ENCODE peak calls at places on chromosomes 16 and 17, in six cellular contexts. H is HFFc6, N is astrocyte of the spinal cord, V is OCI-LY7, W is tibial nerve, I is AG09309. R is an unnamed sample.

GRCh38 chr16:22353188-22353919 is 21.1 kb downstream of the CDR2 start:
- DNase-seq in W (no peak), I (peak), V (no peak), N (peak), H (peak), R (no peak)

GRCh38 chr16:78993342-78993741 is 607.2 kb downstream of the MAF start:
- DNase-seq in N (no peak), I (no peak), W (no peak), H (no peak), V (no peak), R (no peak)

GRCh38 chr17:27236710-27237315 is 57.1 kb upstream of the WSB1 start:
- DNase-seq in H (peak), I (no peak), N (peak), W (peak), V (peak), R (peak)

GRCh38 chr16:1073566-1074378 is 1.2 kb downstream of the SSTR5 start:
- DNase-seq in W (no peak), N (no peak), V (no peak), I (no peak), H (no peak), R (no peak)

GRCh38 chr17:72517413-72518237 is 396.8 kb downstream of the SOX9 start:
- DNase-seq in V (no peak), N (peak), W (no peak), H (no peak), I (no peak), R (no peak)

GRCh38 chr16:12661656-12662172 is 142.0 kb downstream of the CPPED1 start:
- DNase-seq in W (no peak), N (peak), H (no peak), V (peak), I (no peak), R (no peak)

GRCh38 chr17:9332164-9332527 is 243.5 kb downstream of the STX8 start:
- DNase-seq in V (no peak), W (no peak), H (no peak), I (no peak), N (peak), R (no peak)

GRCh38 chr17:49741692-49742076 is 22.2 kb downstream of the FAM117A start:
- DNase-seq in N (no peak), I (no peak), V (no peak), H (no peak), W (no peak), R (no peak)

GRCh38 chr17:35586569-35587073 is 501 bp upstream of the AP2B1 start:
- DNase-seq in I (no peak), W (no peak), V (no peak), N (no peak), H (no peak), R (no peak)

GRCh38 chr16:29663020-29663828 is at the start of gene SPN:
- DNase-seq in H (no peak), W (no peak), I (no peak), V (peak), N (no peak), R (no peak)

GRCh38 chr17:15236281-15237105 is 28.6 kb downstream of the PMP22 start:
- DNase-seq in N (no peak), V (no peak), W (no peak), H (no peak), I (no peak), R (no peak)

GRCh38 chr17:12201294-12201693 is 180.6 kb downstream of the MAP2K4 start:
- DNase-seq in H (no peak), V (no peak), N (no peak), W (no peak), I (no peak), R (no peak)

GRCh38 chr16:1113889-1114526 is 18.0 kb upstream of the C1QTNF8 start:
- DNase-seq in I (no peak), H (no peak), W (no peak), N (no peak), V (no peak), R (no peak)

GRCh38 chr17:12789976-12790805 is 893 bp downstream of the ARHGAP44 start:
- DNase-seq in N (no peak), V (no peak), W (no peak), H (no peak), I (no peak), R (peak)

GRCh38 chr17:45106582-45106981 is 25.7 kb downstream of the PLCD3 start:
- DNase-seq in N (no peak), I (no peak), V (no peak), H (no peak), W (no peak), R (no peak)

GRCh38 chr17:17171991-17172939 is 33.9 kb downstream of the PLD6 start:
- DNase-seq in H (no peak), I (no peak), W (no peak), V (no peak), N (no peak), R (no peak)

GRCh38 chr16:4696172-4696904 is 3.0 kb downstream of the NUDT16L1 start:
- DNase-seq in V (no peak), H (no peak), N (no peak), W (no peak), I (no peak), R (no peak)

GRCh38 chr17:42122371-42123303 is at the start of gene HSPB9:
- DNase-seq in V (no peak), N (no peak), H (no peak), I (no peak), W (no peak), R (no peak)

GRCh38 chr17:1764274-1764673 is 2.4 kb downstream of the SERPINF1 start:
- DNase-seq in H (peak), V (no peak), W (peak), I (peak), N (peak), R (peak)

GRCh38 chr17:66272699-66273390 is 29.6 kb upstream of the PRKCA start:
- DNase-seq in W (no peak), H (peak), I (peak), V (no peak), N (peak), R (no peak)

GRCh38 chr16:65214196-65214595 is 92.3 kb upstream of the CDH11 start:
- DNase-seq in V (no peak), W (no peak), H (no peak), I (peak), N (no peak), R (no peak)

GRCh38 chr17:17628388-17629008 is 37.0 kb upstream of the PEMT start:
- DNase-seq in I (no peak), W (no peak), H (no peak), N (no peak), V (peak), R (peak)

GRCh38 chr16:85592700-85593502 is 20.2 kb upstream of the GSE1 start:
- DNase-seq in I (no peak), W (no peak), V (no peak), H (no peak), N (no peak), R (no peak)

GRCh38 chr17:67078292-67078691 is 33.9 kb downstream of the CACNG1 start:
- DNase-seq in N (no peak), I (no peak), V (no peak), H (no peak), W (no peak), R (no peak)

GRCh38 chr16:76207270-76207669 is 69.9 kb upstream of the CNTNAP4 start:
- DNase-seq in H (no peak), V (no peak), I (no peak), W (no peak), N (no peak), R (no peak)

GRCh38 chr17:29588017-29588557 is 1.4 kb downstream of the GIT1 start:
- DNase-seq in V (peak), H (no peak), N (no peak), I (no peak), W (no peak), R (no peak)

GRCh38 chr17:49928826-49929475 is 40.0 kb upstream of the DLX4 start:
- DNase-seq in W (no peak), V (no peak), H (no peak), I (no peak), N (no peak), R (no peak)

GRCh38 chr16:24848065-24848464 is 2.3 kb downstream of the SLC5A11 start:
- DNase-seq in I (no peak), V (no peak), N (peak), W (no peak), H (peak), R (no peak)

GRCh38 chr16:70772493-70772892 is 28.5 kb downstream of the VAC14 start:
- DNase-seq in W (no peak), H (peak), V (no peak), I (no peak), N (peak), R (no peak)

GRCh38 chr16:1310832-1311200 is 1.4 kb downstream of the UBE2I start:
- DNase-seq in N (no peak), V (peak), H (peak), W (no peak), I (no peak), R (no peak)

GRCh38 chr17:45293413-45294211 is 23.2 kb downstream of the MAP3K14 start:
- DNase-seq in H (peak), V (no peak), I (peak), W (peak), N (peak), R (no peak)

GRCh38 chr16:19210175-19210924 is 42.3 kb downstream of the SYT17 start:
- DNase-seq in V (peak), N (peak), H (peak), I (no peak), W (no peak), R (no peak)

DNA sequence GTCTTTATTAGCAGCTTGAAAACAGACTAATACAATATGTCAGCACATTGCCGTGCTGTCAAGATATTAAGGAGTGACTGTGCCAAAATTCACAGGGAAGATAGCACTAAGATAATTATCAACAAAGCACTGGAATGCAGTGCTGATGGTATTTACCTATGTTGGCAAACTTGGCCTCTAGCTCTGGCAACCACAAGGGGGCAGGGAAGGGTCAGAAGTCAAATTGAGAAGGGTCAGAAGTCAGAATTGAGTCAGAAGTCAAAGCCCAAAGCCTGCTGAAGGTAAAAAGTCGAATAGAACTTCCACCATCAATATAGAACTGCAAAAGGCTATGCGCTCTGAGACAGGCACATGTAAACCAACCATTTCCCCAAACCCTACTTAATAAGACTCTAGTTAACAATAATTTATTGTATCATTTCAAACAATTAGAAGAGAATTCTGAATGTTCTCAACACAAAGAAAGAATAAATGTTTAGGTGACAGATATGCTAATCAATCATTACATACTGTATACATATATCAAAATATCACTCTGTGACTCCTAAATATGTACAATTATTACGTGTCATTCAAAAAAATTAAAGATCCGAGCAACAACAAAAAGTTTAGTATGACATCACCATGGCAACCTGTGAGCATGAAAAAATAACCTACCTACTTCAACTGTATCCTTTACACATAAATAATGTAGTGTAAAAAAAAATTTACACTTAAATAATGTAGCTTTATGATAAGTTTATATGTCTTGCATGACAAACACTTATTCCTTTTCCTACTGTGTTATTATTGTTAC is 916.1 kb downstream of the KCNJ2 start:
- DNase-seq in W (no peak), V (peak), I (no peak), N (no peak), H (no peak), R (no peak)
- TF ChIP-seq CTCF in W (no peak), V (peak), I (peak), N (peak), H (peak), R (no peak)

GRCh38 chr17:77010667-77011066 is 130.1 kb upstream of the SEC14L1 start:
- DNase-seq in W (no peak), V (no peak), H (no peak), N (no peak), I (no peak), R (no peak)

GRCh38 chr17:77009877-77010276 is 130.9 kb upstream of the SEC14L1 start:
- DNase-seq in H (no peak), W (no peak), V (no peak), I (no peak), N (no peak), R (no peak)

DNA sequence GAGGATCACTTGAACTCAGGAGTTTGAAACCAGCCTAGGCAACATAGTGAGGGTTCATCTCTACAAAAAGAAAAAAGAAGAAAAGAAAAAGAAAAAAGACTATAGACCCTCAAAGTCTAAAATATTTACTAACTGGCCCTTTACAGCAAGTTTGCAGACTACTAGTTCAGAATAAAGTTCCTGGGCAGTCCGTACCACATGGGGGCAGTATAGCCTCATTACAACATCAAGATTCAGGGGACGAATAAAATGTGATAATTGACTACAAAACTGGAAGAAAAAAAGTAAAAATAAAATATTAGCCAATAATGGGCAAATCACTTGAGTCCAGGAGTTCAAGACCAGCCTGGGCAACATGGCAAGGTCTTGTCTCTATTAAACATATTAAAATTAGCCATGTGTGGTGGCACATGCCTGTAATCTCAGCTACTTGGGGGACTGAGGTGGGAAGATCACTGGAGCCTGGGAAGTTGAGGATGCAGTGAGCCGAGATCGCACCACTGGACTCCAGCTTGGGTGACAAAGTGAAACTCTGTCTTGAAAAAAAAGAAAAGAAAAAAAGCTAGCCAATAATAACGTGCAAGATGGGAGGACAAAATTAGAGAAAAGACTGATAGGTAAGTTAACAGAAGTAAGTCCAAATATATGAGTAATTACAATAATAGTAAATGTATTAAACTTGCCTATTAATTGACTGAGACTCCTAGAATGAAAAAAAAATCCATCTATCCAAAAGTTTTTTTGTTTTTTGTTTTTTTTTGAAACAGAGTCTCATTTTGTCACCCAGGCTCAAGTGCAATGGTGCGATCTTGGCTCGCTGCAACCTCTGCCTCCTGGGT is 129.4 kb upstream of the SEC14L1 start:
- DNase-seq in H (peak), I (no peak), N (peak), W (no peak), V (peak), R (no peak)
- TF ChIP-seq CTCF in H (peak), I (peak), N (peak), W (no peak), V (peak), R (no peak)

DNA sequence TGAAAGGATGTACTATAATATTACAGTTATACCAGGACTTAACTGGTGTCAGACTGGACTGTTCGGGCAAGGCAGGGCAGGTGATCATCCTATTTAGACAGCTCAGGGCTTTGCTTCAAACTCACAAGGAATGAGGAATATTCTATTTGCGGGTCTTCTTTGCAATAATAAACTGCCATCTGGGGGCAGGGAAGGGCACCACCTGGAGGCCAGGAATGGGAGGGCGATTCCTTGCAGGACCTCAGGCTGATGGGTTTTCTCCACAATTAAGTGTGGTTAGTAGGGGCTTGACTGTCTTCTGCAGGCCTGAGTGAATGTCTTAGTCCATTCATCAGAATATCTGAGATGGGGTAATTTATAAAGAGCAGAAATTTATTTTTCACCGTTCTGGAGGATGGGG is 424.1 kb downstream of the CA10 start:
- DNase-seq in N (no peak), H (no peak), V (no peak), I (no peak), W (no peak), R (no peak)
- TF ChIP-seq CTCF in N (peak), H (peak), V (peak), I (no peak), W (peak), R (no peak)

GRCh38 chr17:57557793-57558681 is 187.1 kb downstream of the CCDC182 start:
- DNase-seq in I (no peak), N (peak), V (peak), H (peak), W (no peak), R (no peak)
- TF ChIP-seq CTCF in I (no peak), N (no peak), V (no peak), H (no peak), W (no peak), R (no peak)

DNA sequence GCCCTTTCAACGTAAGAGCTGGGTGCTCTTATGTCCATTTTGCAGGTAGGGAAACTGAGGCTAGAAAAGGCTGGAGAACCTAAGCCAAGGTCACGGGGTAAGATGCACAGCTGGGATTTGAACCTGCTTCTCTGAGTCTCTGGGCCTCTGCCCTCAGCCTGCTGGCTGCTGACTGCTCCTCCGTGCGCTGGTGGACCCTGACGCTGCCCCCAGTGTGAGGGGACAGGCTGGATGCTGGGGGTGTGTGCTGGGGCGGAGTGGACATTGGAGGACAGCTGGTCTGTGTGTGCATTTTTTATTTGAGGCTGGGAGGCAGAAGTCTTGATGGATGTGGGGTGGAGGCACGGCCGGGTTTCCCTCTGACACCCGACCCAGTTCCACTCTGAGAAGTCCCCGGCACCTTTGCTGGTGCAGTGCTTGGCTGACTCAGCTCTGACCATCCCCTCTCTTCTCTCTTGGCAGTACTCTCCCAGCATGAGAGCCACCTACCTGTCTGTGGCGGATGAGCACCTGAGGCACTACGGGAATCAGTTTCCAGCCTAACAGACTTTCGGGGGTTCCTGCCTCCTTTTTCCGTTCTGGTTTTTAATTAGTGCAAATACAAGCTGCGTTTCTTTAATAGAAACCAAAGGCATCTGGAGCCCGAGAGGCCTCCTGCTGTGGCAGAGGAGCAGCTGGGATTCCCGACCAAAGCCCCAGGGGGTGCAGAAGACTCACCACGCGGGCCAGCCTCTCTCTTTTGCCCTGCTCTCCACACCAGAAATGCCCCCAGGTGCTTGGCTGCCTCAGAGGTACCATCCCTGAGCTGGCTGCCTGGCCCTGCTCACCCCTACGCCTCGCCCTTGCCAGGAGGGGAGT is 14.1 kb upstream of the DNAI2 start:
- DNase-seq in H (no peak), N (no peak), W (no peak), V (no peak), I (no peak), R (no peak)
- TF ChIP-seq CTCF in H (no peak), N (no peak), W (no peak), V (no peak), I (no peak), R (no peak)

DNA sequence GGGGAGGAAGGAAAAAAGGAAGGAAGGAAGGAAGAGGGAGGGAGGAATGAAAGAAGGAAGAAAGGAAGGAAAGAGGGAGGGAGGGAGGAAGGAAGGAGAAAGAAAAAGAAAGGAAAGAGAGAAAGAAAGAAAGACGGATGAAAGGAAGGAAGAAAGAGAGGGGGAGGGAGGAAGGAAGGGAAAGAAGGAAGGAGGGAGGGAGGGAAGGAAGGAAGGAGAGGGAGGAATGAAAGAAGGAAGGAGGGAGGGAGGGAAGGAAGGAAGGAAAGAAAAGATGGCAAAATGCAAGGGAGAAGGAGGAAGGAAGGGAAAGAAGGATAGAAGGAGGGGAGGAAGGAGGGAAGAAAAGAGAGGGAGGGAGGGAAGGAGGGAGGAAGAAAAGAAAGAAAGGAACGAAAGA is 257.3 kb upstream of the C16orf82 start:
- DNase-seq in W (no peak), V (no peak), H (no peak), I (no peak), N (no peak), R (no peak)
- TF ChIP-seq CTCF in W (no peak), V (no peak), H (no peak), I (no peak), N (no peak), R (no peak)

GRCh38 chr17:82098169-82098938 is at the start of gene FASN:
- DNase-seq in N (peak), I (peak), V (peak), H (peak), W (peak), R (peak)
- TF ChIP-seq CTCF in N (peak), I (peak), V (peak), H (peak), W (peak), R (no peak)

R was measured in activated B cell treated with CpG ODN at 0.5 μM for 24 hours.